ENCODE peak calls at places on chromosomes 13 and 19, in ten cellular contexts. One of them, this sample, is unnamed. For H3K4me1, the result is how much of the 10 kb centered on the place peaks cover.

GRCh38 chr19:20038358-20039202 is 725 bp downstream of the ZNF682 start:
- DNase-seq in Karpas-422: peak
- DNase-seq in Peyer's patch: no peak
- DNase-seq in naive thymus-derived CD4-positive, alpha-beta T cell: peak
- DNase-seq in neural progenitor cell: no peak
- DNase-seq in testis: no peak
- DNase-seq in ascending aorta: no peak
- DNase-seq in hepatocyte: no peak
- DNase-seq in body of pancreas: no peak
- DNase-seq in CD8-positive, alpha-beta memory T cell: peak
- DNase-seq in this sample: no peak

GRCh38 chr13:109393045-109393444 is 393.3 kb downstream of the IRS2 start:
- DNase-seq in Karpas-422: no peak
- DNase-seq in Peyer's patch: no peak
- DNase-seq in naive thymus-derived CD4-positive, alpha-beta T cell: no peak
- DNase-seq in neural progenitor cell: no peak
- DNase-seq in testis: no peak
- DNase-seq in ascending aorta: no peak
- DNase-seq in hepatocyte: no peak
- DNase-seq in body of pancreas: no peak
- DNase-seq in CD8-positive, alpha-beta memory T cell: no peak
- DNase-seq in this sample: no peak

GRCh38 chr13:39462456-39462855 is 140.5 kb downstream of the LHFPL6 start:
- DNase-seq in Karpas-422: no peak
- DNase-seq in Peyer's patch: no peak
- DNase-seq in naive thymus-derived CD4-positive, alpha-beta T cell: no peak
- DNase-seq in neural progenitor cell: no peak
- DNase-seq in testis: no peak
- DNase-seq in ascending aorta: no peak
- DNase-seq in hepatocyte: no peak
- DNase-seq in body of pancreas: no peak
- DNase-seq in CD8-positive, alpha-beta memory T cell: no peak
- DNase-seq in this sample: no peak

GRCh38 chr13:106530209-106530906 is 5.1 kb downstream of the EFNB2 start:
- DNase-seq in Karpas-422: no peak
- DNase-seq in Peyer's patch: no peak
- DNase-seq in naive thymus-derived CD4-positive, alpha-beta T cell: no peak
- DNase-seq in neural progenitor cell: peak
- DNase-seq in testis: no peak
- DNase-seq in ascending aorta: no peak
- DNase-seq in hepatocyte: peak
- DNase-seq in body of pancreas: no peak
- DNase-seq in CD8-positive, alpha-beta memory T cell: no peak
- DNase-seq in this sample: no peak

GRCh38 chr13:77563110-77563509 is 27.6 kb downstream of the SCEL start:
- DNase-seq in Karpas-422: no peak
- DNase-seq in Peyer's patch: no peak
- DNase-seq in naive thymus-derived CD4-positive, alpha-beta T cell: no peak
- DNase-seq in neural progenitor cell: no peak
- DNase-seq in testis: no peak
- DNase-seq in ascending aorta: no peak
- DNase-seq in hepatocyte: peak
- DNase-seq in body of pancreas: no peak
- DNase-seq in CD8-positive, alpha-beta memory T cell: no peak
- DNase-seq in this sample: no peak

GRCh38 chr19:49455729-49456128 is 2.7 kb downstream of the ALDH16A1 start:
- DNase-seq in Karpas-422: no peak
- DNase-seq in Peyer's patch: no peak
- DNase-seq in naive thymus-derived CD4-positive, alpha-beta T cell: no peak
- DNase-seq in neural progenitor cell: no peak
- DNase-seq in testis: no peak
- DNase-seq in ascending aorta: no peak
- DNase-seq in hepatocyte: no peak
- DNase-seq in body of pancreas: no peak
- DNase-seq in CD8-positive, alpha-beta memory T cell: no peak
- DNase-seq in this sample: no peak

GRCh38 chr19:2478324-2478755 is 2.4 kb downstream of the GADD45B start:
- DNase-seq in Karpas-422: peak
- DNase-seq in Peyer's patch: peak
- DNase-seq in naive thymus-derived CD4-positive, alpha-beta T cell: peak
- DNase-seq in neural progenitor cell: peak
- DNase-seq in testis: peak
- DNase-seq in ascending aorta: peak
- DNase-seq in hepatocyte: peak
- DNase-seq in body of pancreas: peak
- DNase-seq in CD8-positive, alpha-beta memory T cell: peak
- DNase-seq in this sample: no peak

GRCh38 chr13:25906211-25906661 is 145.6 kb downstream of the SHISA2 start:
- DNase-seq in Karpas-422: no peak
- DNase-seq in Peyer's patch: no peak
- DNase-seq in naive thymus-derived CD4-positive, alpha-beta T cell: peak
- DNase-seq in neural progenitor cell: no peak
- DNase-seq in testis: no peak
- DNase-seq in ascending aorta: no peak
- DNase-seq in hepatocyte: no peak
- DNase-seq in body of pancreas: no peak
- DNase-seq in CD8-positive, alpha-beta memory T cell: peak
- DNase-seq in this sample: no peak

GRCh38 chr13:51280379-51280940 is 58.3 kb downstream of the FAM124A start:
- DNase-seq in Karpas-422: no peak
- DNase-seq in Peyer's patch: no peak
- DNase-seq in naive thymus-derived CD4-positive, alpha-beta T cell: no peak
- DNase-seq in neural progenitor cell: no peak
- DNase-seq in testis: no peak
- DNase-seq in ascending aorta: no peak
- DNase-seq in hepatocyte: no peak
- DNase-seq in body of pancreas: no peak
- DNase-seq in CD8-positive, alpha-beta memory T cell: no peak
- DNase-seq in this sample: no peak

GRCh38 chr13:23705578-23705977 is 135.4 kb downstream of the TNFRSF19 start:
- DNase-seq in Karpas-422: no peak
- DNase-seq in Peyer's patch: no peak
- DNase-seq in naive thymus-derived CD4-positive, alpha-beta T cell: no peak
- DNase-seq in neural progenitor cell: no peak
- DNase-seq in testis: no peak
- DNase-seq in ascending aorta: no peak
- DNase-seq in hepatocyte: no peak
- DNase-seq in body of pancreas: no peak
- DNase-seq in CD8-positive, alpha-beta memory T cell: no peak
- DNase-seq in this sample: no peak

GRCh38 chr13:99265823-99266426 is 7.7 kb upstream of the GPR18 start:
- DNase-seq in Karpas-422: peak
- DNase-seq in Peyer's patch: no peak
- DNase-seq in naive thymus-derived CD4-positive, alpha-beta T cell: peak
- DNase-seq in neural progenitor cell: peak
- DNase-seq in testis: no peak
- DNase-seq in ascending aorta: no peak
- DNase-seq in hepatocyte: peak
- DNase-seq in body of pancreas: no peak
- DNase-seq in CD8-positive, alpha-beta memory T cell: peak
- DNase-seq in this sample: peak
- H3K4me1 ChIP-seq in Karpas-422: half or more
- H3K4me1 ChIP-seq in Peyer's patch: under half
- H3K4me1 ChIP-seq in naive thymus-derived CD4-positive, alpha-beta T cell: under half
- H3K4me1 ChIP-seq in neural progenitor cell: under half
- H3K4me1 ChIP-seq in testis: under half
- H3K4me1 ChIP-seq in ascending aorta: under half
- H3K4me1 ChIP-seq in hepatocyte: under half
- H3K4me1 ChIP-seq in body of pancreas: under half
- H3K4me1 ChIP-seq in CD8-positive, alpha-beta memory T cell: under half
- H3K4me1 ChIP-seq in this sample: under half

DNA sequence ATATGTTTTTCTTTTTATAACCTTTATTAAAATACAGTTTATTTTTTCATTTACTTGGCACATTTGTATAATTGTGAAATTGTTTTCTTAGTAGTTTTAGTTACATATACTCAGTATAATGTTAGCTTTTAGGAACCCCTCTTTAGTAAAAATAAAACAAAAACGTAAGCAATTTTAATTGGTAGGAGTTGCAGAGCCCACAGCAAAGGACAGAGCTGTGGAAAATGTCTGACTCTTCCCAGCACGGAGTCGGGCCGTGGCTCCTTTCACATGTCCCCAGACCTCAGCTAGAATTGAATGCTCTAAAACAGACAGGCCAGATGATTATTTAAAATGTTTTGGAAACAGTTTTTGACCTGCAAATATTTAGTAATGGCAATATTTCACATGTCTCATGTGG is 27.9 kb upstream of the CEACAM21 start:
- DNase-seq in Karpas-422: no peak
- DNase-seq in Peyer's patch: no peak
- DNase-seq in naive thymus-derived CD4-positive, alpha-beta T cell: no peak
- DNase-seq in neural progenitor cell: no peak
- DNase-seq in testis: no peak
- DNase-seq in ascending aorta: no peak
- DNase-seq in hepatocyte: no peak
- DNase-seq in body of pancreas: no peak
- DNase-seq in CD8-positive, alpha-beta memory T cell: no peak
- DNase-seq in this sample: no peak
- H3K4me3 ChIP-seq in Karpas-422: no peak
- H3K4me3 ChIP-seq in Peyer's patch: no peak
- H3K4me3 ChIP-seq in naive thymus-derived CD4-positive, alpha-beta T cell: no peak
- H3K4me3 ChIP-seq in neural progenitor cell: no peak
- H3K4me3 ChIP-seq in testis: no peak
- H3K4me3 ChIP-seq in ascending aorta: no peak
- H3K4me3 ChIP-seq in hepatocyte: no peak
- H3K4me3 ChIP-seq in body of pancreas: no peak
- H3K4me3 ChIP-seq in CD8-positive, alpha-beta memory T cell: no peak
- H3K4me3 ChIP-seq in this sample: no peak

DNA sequence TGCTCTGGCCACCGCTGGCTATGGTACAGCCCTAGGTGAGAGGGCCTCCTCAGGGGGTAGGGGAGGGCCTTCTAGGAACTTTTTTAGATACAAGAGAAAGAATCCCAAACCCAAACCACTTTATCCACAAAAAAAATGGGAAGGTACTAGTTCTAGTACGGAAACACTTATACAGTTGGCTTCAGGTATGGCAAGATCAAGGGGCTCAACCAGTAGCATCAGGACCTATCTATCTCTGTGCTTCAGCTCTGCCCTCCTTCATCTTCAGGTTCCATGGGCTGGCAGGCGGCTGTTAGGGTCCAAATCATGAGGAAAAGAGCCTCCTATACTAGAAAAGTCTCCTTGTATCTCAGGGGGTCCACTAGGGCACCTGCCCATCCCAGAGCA is 1.8 kb downstream of the MRI1 start:
- DNase-seq in Karpas-422: no peak
- DNase-seq in Peyer's patch: no peak
- DNase-seq in naive thymus-derived CD4-positive, alpha-beta T cell: no peak
- DNase-seq in neural progenitor cell: no peak
- DNase-seq in testis: no peak
- DNase-seq in ascending aorta: no peak
- DNase-seq in hepatocyte: no peak
- DNase-seq in body of pancreas: no peak
- DNase-seq in CD8-positive, alpha-beta memory T cell: no peak
- DNase-seq in this sample: no peak
- H3K27ac ChIP-seq in Karpas-422: no peak
- H3K27ac ChIP-seq in Peyer's patch: no peak
- H3K27ac ChIP-seq in naive thymus-derived CD4-positive, alpha-beta T cell: no peak
- H3K27ac ChIP-seq in neural progenitor cell: no peak
- H3K27ac ChIP-seq in testis: no peak
- H3K27ac ChIP-seq in ascending aorta: no peak
- H3K27ac ChIP-seq in hepatocyte: no peak
- H3K27ac ChIP-seq in body of pancreas: no peak
- H3K27ac ChIP-seq in CD8-positive, alpha-beta memory T cell: no peak
- H3K27ac ChIP-seq in this sample: no peak

GRCh38 chr13:26952551-26953138 is 192.1 kb upstream of the GPR12 start:
- DNase-seq in Karpas-422: no peak
- DNase-seq in Peyer's patch: peak
- DNase-seq in naive thymus-derived CD4-positive, alpha-beta T cell: no peak
- DNase-seq in neural progenitor cell: no peak
- DNase-seq in testis: no peak
- DNase-seq in ascending aorta: no peak
- DNase-seq in hepatocyte: no peak
- DNase-seq in body of pancreas: no peak
- DNase-seq in CD8-positive, alpha-beta memory T cell: no peak
- DNase-seq in this sample: peak
- H3K4me1 ChIP-seq in Karpas-422: under half
- H3K4me1 ChIP-seq in Peyer's patch: under half
- H3K4me1 ChIP-seq in naive thymus-derived CD4-positive, alpha-beta T cell: under half
- H3K4me1 ChIP-seq in neural progenitor cell: under half
- H3K4me1 ChIP-seq in testis: under half
- H3K4me1 ChIP-seq in ascending aorta: under half
- H3K4me1 ChIP-seq in hepatocyte: under half
- H3K4me1 ChIP-seq in body of pancreas: half or more
- H3K4me1 ChIP-seq in CD8-positive, alpha-beta memory T cell: under half
- H3K4me1 ChIP-seq in this sample: under half

GRCh38 chr13:80584785-80585184 is 243.9 kb upstream of the SPRY2 start:
- DNase-seq in Karpas-422: no peak
- DNase-seq in Peyer's patch: no peak
- DNase-seq in naive thymus-derived CD4-positive, alpha-beta T cell: no peak
- DNase-seq in neural progenitor cell: no peak
- DNase-seq in testis: no peak
- DNase-seq in ascending aorta: no peak
- DNase-seq in hepatocyte: no peak
- DNase-seq in body of pancreas: no peak
- DNase-seq in CD8-positive, alpha-beta memory T cell: no peak
- DNase-seq in this sample: no peak
- H3K4me3 ChIP-seq in Karpas-422: no peak
- H3K4me3 ChIP-seq in Peyer's patch: no peak
- H3K4me3 ChIP-seq in naive thymus-derived CD4-positive, alpha-beta T cell: no peak
- H3K4me3 ChIP-seq in neural progenitor cell: no peak
- H3K4me3 ChIP-seq in testis: no peak
- H3K4me3 ChIP-seq in ascending aorta: no peak
- H3K4me3 ChIP-seq in hepatocyte: no peak
- H3K4me3 ChIP-seq in body of pancreas: no peak
- H3K4me3 ChIP-seq in CD8-positive, alpha-beta memory T cell: no peak
- H3K4me3 ChIP-seq in this sample: no peak

GRCh38 chr19:42249769-42250168 is 5.2 kb downstream of the ERF start:
- DNase-seq in Karpas-422: no peak
- DNase-seq in Peyer's patch: no peak
- DNase-seq in naive thymus-derived CD4-positive, alpha-beta T cell: no peak
- DNase-seq in neural progenitor cell: no peak
- DNase-seq in testis: no peak
- DNase-seq in ascending aorta: no peak
- DNase-seq in hepatocyte: no peak
- DNase-seq in body of pancreas: no peak
- DNase-seq in CD8-positive, alpha-beta memory T cell: no peak
- DNase-seq in this sample: no peak
- H3K27ac ChIP-seq in Karpas-422: no peak
- H3K27ac ChIP-seq in Peyer's patch: no peak
- H3K27ac ChIP-seq in naive thymus-derived CD4-positive, alpha-beta T cell: no peak
- H3K27ac ChIP-seq in neural progenitor cell: no peak
- H3K27ac ChIP-seq in testis: peak
- H3K27ac ChIP-seq in ascending aorta: peak
- H3K27ac ChIP-seq in hepatocyte: no peak
- H3K27ac ChIP-seq in body of pancreas: no peak
- H3K27ac ChIP-seq in CD8-positive, alpha-beta memory T cell: no peak
- H3K27ac ChIP-seq in this sample: no peak